ENCODE peak calls at places on chromosomes 7 and 10, in four cellular contexts. H is neuronal stem cell, A is heart right ventricle, W is PC-9. X is an unnamed sample. For H3K9me3, the result is how much of the 10 kb centered on the place peaks cover.

GRCh38 chr7:148782757-148783456 is 84.2 kb downstream of the CUL1 start:
- DNase-seq in H (no peak), A (no peak), W (no peak), X (no peak)

GRCh38 chr7:106421181-106421762 is 136.5 kb upstream of the NAMPT start:
- DNase-seq in H (no peak), A (peak), W (no peak), X (peak)

GRCh38 chr7:113731571-113731970 is 187.2 kb downstream of the PPP1R3A start:
- DNase-seq in H (no peak), A (no peak), W (no peak), X (no peak)

GRCh38 chr7:12303507-12303906 is 92.4 kb downstream of the TMEM106B start:
- DNase-seq in H (no peak), A (no peak), W (no peak), X (no peak)

GRCh38 chr7:148397555-148397954 is 193.0 kb upstream of the C7orf33 start:
- DNase-seq in H (no peak), A (no peak), W (no peak), X (no peak)

GRCh38 chr7:149334219-149334618 is 72.2 kb downstream of the ZNF783 start:
- DNase-seq in H (no peak), A (no peak), W (no peak), X (no peak)

GRCh38 chr7:64307254-64308018 is 6.3 kb upstream of the ZNF736 start:
- DNase-seq in H (peak), A (peak), W (peak), X (peak)

GRCh38 chr7:158470336-158470735 is 117.3 kb downstream of the PTPRN2 start:
- DNase-seq in H (no peak), A (no peak), W (no peak), X (no peak)

GRCh38 chr10:49300140-49300974 is 1.4 kb downstream of the C10orf71 start:
- DNase-seq in H (no peak), A (peak), W (no peak), X (no peak)

GRCh38 chr7:74324499-74325229 is 35.5 kb downstream of the CLIP2 start:
- DNase-seq in H (no peak), A (peak), W (no peak), X (no peak)

GRCh38 chr7:52684388-52684787 is 351.0 kb upstream of the POM121L12 start:
- DNase-seq in H (no peak), A (no peak), W (no peak), X (no peak)

GRCh38 chr10:131776496-131776895 is 124.3 kb upstream of the PPP2R2D start:
- DNase-seq in H (no peak), A (no peak), W (no peak), X (peak)

GRCh38 chr10:131775444-131775832 is 125.4 kb upstream of the PPP2R2D start:
- DNase-seq in H (no peak), A (no peak), W (no peak), X (peak)

GRCh38 chr10:131777162-131777561 is 123.6 kb upstream of the PPP2R2D start:
- DNase-seq in H (no peak), A (no peak), W (no peak), X (no peak)

GRCh38 chr10:131774618-131775443 is 126.0 kb upstream of the PPP2R2D start:
- DNase-seq in H (no peak), A (no peak), W (no peak), X (peak)

GRCh38 chr10:131775833-131776232 is 125.0 kb upstream of the PPP2R2D start:
- DNase-seq in H (no peak), A (no peak), W (no peak), X (peak)
- H3K9me3 ChIP-seq in H (under half), A (under half), W (under half), X (under half)

GRCh38 chr10:34743804-34744203 is 71.3 kb downstream of the PARD3 start:
- DNase-seq in H (no peak), A (peak), W (no peak), X (no peak)
- H3K27ac ChIP-seq in H (no peak), A (peak), W (no peak), X (no peak)

GRCh38 chr10:5035356-5035755 is 31.7 kb upstream of the AKR1C2 start:
- DNase-seq in H (no peak), A (no peak), W (no peak), X (no peak)
- H3K9me3 ChIP-seq in H (under half), A (half or more), W (under half), X (under half)

GRCh38 chr7:105336009-105336408 is 52.7 kb downstream of the SRPK2 start:
- DNase-seq in H (no peak), A (no peak), W (no peak), X (no peak)

GRCh38 chr7:105337529-105337928 is 51.2 kb downstream of the SRPK2 start:
- DNase-seq in H (no peak), A (peak), W (no peak), X (no peak)

GRCh38 chr7:105345003-105345402 is 43.7 kb downstream of the SRPK2 start:
- DNase-seq in H (no peak), A (no peak), W (no peak), X (no peak)

DNA sequence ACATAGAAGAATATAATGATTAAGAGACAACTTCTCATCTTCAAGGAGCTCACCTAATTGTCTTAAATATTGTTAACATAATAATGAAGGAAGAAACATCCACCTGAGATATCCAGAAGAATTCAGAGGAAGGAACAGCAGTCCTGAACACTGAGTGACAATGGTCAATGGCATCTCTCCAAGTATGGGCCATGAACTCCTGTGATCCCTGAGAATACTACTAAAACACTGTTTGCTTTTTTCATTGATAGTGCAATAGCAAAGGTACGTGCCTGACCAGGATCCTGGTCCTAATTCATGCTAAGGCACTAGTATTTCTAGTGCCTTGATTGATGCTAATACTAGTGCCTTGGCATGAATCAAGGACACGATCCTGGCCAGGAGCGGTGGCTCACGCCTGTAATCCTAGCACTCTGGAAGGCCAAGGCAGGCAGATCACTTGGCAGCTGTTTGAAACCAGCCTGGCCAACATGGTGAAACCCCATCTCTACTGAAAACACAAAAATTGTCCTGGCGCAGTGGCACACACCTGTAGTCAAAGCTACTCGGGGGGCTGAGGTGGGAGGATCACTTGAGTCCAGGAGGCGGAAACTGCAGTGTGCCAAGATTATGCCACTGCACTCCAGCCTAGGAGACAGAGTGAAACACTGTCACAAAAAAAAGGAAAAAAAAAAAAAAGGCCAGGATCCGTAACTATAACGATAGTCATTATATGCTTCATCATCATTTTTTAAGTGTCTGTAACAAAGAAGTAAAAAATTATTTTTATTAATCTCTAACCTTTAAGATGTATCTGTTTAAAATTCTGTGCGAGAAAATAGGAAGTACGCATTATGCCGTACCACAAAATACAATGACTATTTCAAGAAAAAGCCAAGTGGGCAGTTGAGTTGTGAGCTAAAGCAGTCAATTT is 49.1 kb downstream of the SRPK2 start:
- DNase-seq in H (no peak), A (no peak), W (no peak), X (no peak)
- H3K27ac ChIP-seq in H (no peak), A (no peak), W (no peak), X (no peak)

DNA sequence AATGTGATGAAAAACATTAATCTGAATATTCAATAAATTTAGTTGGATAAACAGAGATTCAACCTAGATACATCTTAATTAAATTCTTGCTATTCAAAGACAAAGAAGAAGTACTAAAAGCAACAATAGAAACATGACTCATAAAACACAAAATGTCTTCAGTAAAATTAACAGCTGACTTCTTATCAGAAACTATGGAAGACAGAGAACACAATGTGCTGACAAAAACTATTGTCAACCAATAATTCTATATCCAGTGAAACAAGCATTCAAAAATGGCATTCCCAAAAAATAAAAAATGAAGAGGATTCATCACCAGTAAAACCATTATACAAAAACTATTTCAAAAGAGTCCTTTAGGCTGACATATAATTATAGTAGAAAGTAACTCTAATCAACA is 400.5 kb upstream of the SORCS1 start:
- DNase-seq in H (no peak), A (no peak), W (no peak), X (no peak)
- H3K9me3 ChIP-seq in H (under half), A (under half), W (under half), X (under half)

GRCh38 chr7:112204776-112205347 is 1.3 kb downstream of the DOCK4 start:
- DNase-seq in H (no peak), A (peak), W (no peak), X (no peak)
- H3K27ac ChIP-seq in H (no peak), A (peak), W (no peak), X (peak)

X was measured in kidney.